ENCODE peak calls at places on chromosomes 13 and 19, in nine cellular contexts. E is HTR-8/SVneo; X is SK-N-SH; I is activated CD4-positive, alpha-beta T cell treated with anti-CD3 and anti-CD28 coated beads for 1 hour; Y is OCI-LY7; N is cardiac muscle cell; D is Ammon's horn; C is Daoy; Z is NCI-H187 treated with DMSO at 0.1 percent for 48 hours. U is an unnamed sample.
A peak's percentile ranks its signal among the peaks of the same experiment; 100 is the strongest.

GRCh38 chr19:1668048-1668338 is 15.6 kb upstream of the TCF3 start:
- DNase-seq in E (no peak), X (no peak), I (no peak), Y (no peak), N (no peak), D (no peak), C (no peak), Z (no peak), U (no peak)

GRCh38 chr19:16025108-16026101 is 50.9 kb upstream of the TPM4 start:
- DNase-seq in E (peak; percentile 81), X (peak; percentile 61), I (no peak), Y (peak; percentile 22), N (peak; percentile 59), D (no peak), C (peak; percentile 64), Z (no peak), U (no peak)

GRCh38 chr13:29853131-29853530 is 2.7 kb upstream of the UBL3 start:
- DNase-seq in E (no peak), X (no peak), I (no peak), Y (no peak), N (no peak), D (no peak), C (no peak), Z (no peak), U (no peak)

GRCh38 chr19:4154571-4155312 is 1.3 kb downstream of the CREB3L3 start:
- DNase-seq in E (no peak), X (no peak), I (no peak), Y (no peak), N (no peak), D (no peak), C (no peak), Z (no peak), U (no peak)

GRCh38 chr13:65063753-65064152 is 2166.4 kb downstream of the PCDH9 start:
- DNase-seq in E (no peak), X (no peak), I (no peak), Y (no peak), N (peak; percentile 54), D (no peak), C (no peak), Z (no peak), U (peak; percentile 35)

GRCh38 chr19:13137290-13137794 is 12.8 kb downstream of the STX10 start:
- DNase-seq in E (no peak), X (no peak), I (no peak), Y (no peak), N (no peak), D (no peak), C (no peak), Z (no peak), U (no peak)

GRCh38 chr13:74206061-74206561 is 71.9 kb upstream of the KLF12 start:
- DNase-seq in E (no peak), X (no peak), I (no peak), Y (no peak), N (peak; percentile 72), D (no peak), C (peak; percentile 72), Z (no peak), U (peak; percentile 17)

GRCh38 chr13:102862624-102863210 is 16.9 kb downstream of the ERCC5 start:
- DNase-seq in E (no peak), X (no peak), I (no peak), Y (no peak), N (no peak), D (no peak), C (no peak), Z (no peak), U (peak; percentile 14)

GRCh38 chr13:74077847-74078246 is 56.4 kb downstream of the KLF12 start:
- DNase-seq in E (no peak), X (no peak), I (no peak), Y (no peak), N (peak; percentile 36), D (peak; percentile 20), C (no peak), Z (no peak), U (no peak)

GRCh38 chr13:104900186-104900817 is 1635.2 kb downstream of the EFNB2 start:
- DNase-seq in E (no peak), X (no peak), I (no peak), Y (no peak), N (no peak), D (no peak), C (no peak), Z (no peak), U (no peak)

GRCh38 chr13:114244637-114245036 is 9.9 kb downstream of the CDC16 start:
- DNase-seq in E (no peak), X (no peak), I (no peak), Y (no peak), N (no peak), D (no peak), C (no peak), Z (no peak), U (no peak)

GRCh38 chr19:7494416-7495098 is 5.7 kb upstream of the PEX11G start:
- DNase-seq in E (no peak), X (peak; percentile 83), I (no peak), Y (no peak), N (peak; percentile 58), D (peak; percentile 96), C (no peak), Z (no peak), U (no peak)

GRCh38 chr19:14031719-14032480 is at the start of gene IL27RA:
- DNase-seq in E (peak; percentile 72), X (peak; percentile 87), I (peak; percentile 76), Y (peak; percentile 85), N (peak; percentile 51), D (peak; percentile 51), C (peak; percentile 68), Z (no peak), U (peak; percentile 77)

GRCh38 chr13:111492341-111492945 is 172.0 kb downstream of the TEX29 start:
- DNase-seq in E (no peak), X (no peak), I (no peak), Y (no peak), N (no peak), D (no peak), C (no peak), Z (no peak), U (no peak)

GRCh38 chr19:343941-344624 is 513 bp downstream of the MIER2 start:
- DNase-seq in E (peak; percentile 69), X (peak; percentile 98), I (no peak), Y (peak; percentile 37), N (peak; percentile 19), D (no peak), C (peak; percentile 59), Z (no peak), U (peak; percentile 39)

GRCh38 chr13:52615817-52616216 is 26.4 kb upstream of the HNRNPA1L2 start:
- DNase-seq in E (no peak), X (no peak), I (no peak), Y (peak; percentile 50), N (no peak), D (no peak), C (no peak), Z (no peak), U (peak; percentile 16)

GRCh38 chr13:27001705-27002104 is 169.9 kb downstream of the USP12 start:
- DNase-seq in E (no peak), X (no peak), I (no peak), Y (peak; percentile 42), N (no peak), D (no peak), C (no peak), Z (peak; percentile 59), U (no peak)

GRCh38 chr19:30743702-30744101 is 371.5 kb downstream of the ZNF536 start:
- DNase-seq in E (no peak), X (no peak), I (no peak), Y (no peak), N (no peak), D (no peak), C (no peak), Z (no peak), U (no peak)

GRCh38 chr19:13243971-13244370 is 93.8 kb downstream of the IER2 start:
- DNase-seq in E (no peak), X (no peak), I (no peak), Y (no peak), N (no peak), D (no peak), C (no peak), Z (no peak), U (no peak)

GRCh38 chr19:41339936-41340335 is 13.8 kb downstream of the TGFB1 start:
- DNase-seq in E (no peak), X (no peak), I (no peak), Y (no peak), N (peak; percentile 52), D (no peak), C (no peak), Z (no peak), U (no peak)

GRCh38 chr19:39194832-39195542 is 1.8 kb upstream of the NCCRP1 start:
- DNase-seq in E (no peak), X (peak; percentile 75), I (no peak), Y (no peak), N (no peak), D (no peak), C (peak; percentile 50), Z (no peak), U (peak; percentile 54)

GRCh38 chr13:94795292-94795691 is 82.9 kb upstream of the SOX21 start:
- DNase-seq in E (no peak), X (peak; percentile 9), I (no peak), Y (no peak), N (no peak), D (no peak), C (no peak), Z (no peak), U (no peak)

GRCh38 chr13:51841732-51842131 is 3.2 kb downstream of the TMEM272 start:
- DNase-seq in E (no peak), X (no peak), I (no peak), Y (no peak), N (no peak), D (no peak), C (no peak), Z (no peak), U (no peak)

GRCh38 chr13:46964789-46965527 is 68.1 kb upstream of the HTR2A start:
- DNase-seq in E (no peak), X (no peak), I (no peak), Y (no peak), N (peak; percentile 32), D (peak; percentile 4), C (peak; percentile 12), Z (no peak), U (no peak)

GRCh38 chr13:46345400-46345799 is 41.7 kb downstream of the RUBCNL start:
- DNase-seq in E (no peak), X (no peak), I (no peak), Y (no peak), N (peak; percentile 28), D (no peak), C (no peak), Z (no peak), U (no peak)

GRCh38 chr13:93409001-93409400 is 182.4 kb downstream of the GPC6 start:
- DNase-seq in E (no peak), X (no peak), I (no peak), Y (no peak), N (peak; percentile 29), D (no peak), C (no peak), Z (no peak), U (no peak)

GRCh38 chr13:28056426-28056825 is 44.0 kb downstream of the FLT3 start:
- DNase-seq in E (no peak), X (no peak), I (no peak), Y (no peak), N (no peak), D (no peak), C (no peak), Z (no peak), U (no peak)

GRCh38 chr13:110359840-110360301 is 52.8 kb downstream of the COL4A2 start:
- DNase-seq in E (no peak), X (no peak), I (no peak), Y (no peak), N (peak; percentile 72), D (no peak), C (peak; percentile 57), Z (no peak), U (peak; percentile 56)

GRCh38 chr13:75739244-75739868 is 103.2 kb downstream of the LMO7 start:
- DNase-seq in E (no peak), X (no peak), I (no peak), Y (no peak), N (no peak), D (no peak), C (no peak), Z (no peak), U (no peak)

GRCh38 chr19:55145241-55145640 is 3.8 kb downstream of the TNNT1 start:
- DNase-seq in E (no peak), X (no peak), I (no peak), Y (no peak), N (no peak), D (no peak), C (no peak), Z (no peak), U (no peak)

GRCh38 chr13:99605417-99606321 is 104.4 kb downstream of the TM9SF2 start:
- DNase-seq in E (peak; percentile 17), X (peak; percentile 64), I (peak; percentile 33), Y (peak; percentile 63), N (peak; percentile 48), D (peak; percentile 63), C (peak; percentile 32), Z (no peak), U (no peak)